ENCODE peak calls at places on chromosomes 6 and 20, in eight cellular contexts. Q, S, Y, M, T, W, O and A are unnamed samples.

GRCh38 chr20:44716309-44717106 is 1.3 kb downstream of the CCN5 start:
- DNase-seq in T (no peak), W (no peak), S (no peak), Q (no peak), O (no peak), Y (no peak), M (no peak), A (no peak)

GRCh38 chr6:18439581-18439980 is 52.4 kb downstream of the RNF144B start:
- DNase-seq in W (no peak), O (no peak), T (no peak), Q (no peak), Y (no peak), M (no peak), S (no peak), A (no peak)

GRCh38 chr6:105981002-105981887 is 104.9 kb upstream of the PRDM1 start:
- DNase-seq in O (no peak), S (no peak), Q (no peak), Y (no peak), M (no peak), W (no peak), T (peak; percentile 64), A (peak; percentile 71)

GRCh38 chr20:8997720-8998119 is 71.2 kb upstream of the PLCB4 start:
- DNase-seq in T (no peak), O (no peak), M (no peak), Q (no peak), W (no peak), S (no peak), Y (no peak), A (no peak)

GRCh38 chr6:42527204-42527603 is 36.6 kb upstream of the UBR2 start:
- DNase-seq in T (no peak), M (no peak), W (no peak), S (no peak), O (no peak), Q (no peak), Y (no peak), A (no peak)

GRCh38 chr20:58647814-58648501 is 3.1 kb upstream of the STX16 start:
- DNase-seq in O (no peak), Y (no peak), S (no peak), M (no peak), W (no peak), Q (no peak), T (peak; percentile 49), A (peak; percentile 29)

GRCh38 chr6:84137989-84138575 is 89.4 kb downstream of the CEP162 start:
- DNase-seq in M (no peak), S (no peak), O (no peak), T (no peak), Q (no peak), Y (no peak), W (no peak), A (no peak)

GRCh38 chr6:156658596-156659316 is 118.4 kb upstream of the ARID1B start:
- DNase-seq in Y (no peak), M (no peak), O (no peak), Q (no peak), S (no peak), T (peak; percentile 88), W (no peak), A (no peak)

GRCh38 chr6:18160921-18161320 is 5.7 kb downstream of the KDM1B start:
- DNase-seq in M (no peak), Q (no peak), Y (no peak), O (no peak), T (no peak), W (no peak), S (no peak), A (no peak)

GRCh38 chr20:32789896-32790750 is 27.9 kb downstream of the DNMT3B start:
- DNase-seq in T (peak; percentile 89), W (peak; percentile 51), O (peak; percentile 75), Y (peak; percentile 89), M (peak; percentile 92), S (peak; percentile 30), Q (peak; percentile 48), A (peak; percentile 93)

GRCh38 chr20:41366546-41367392 is at the start of gene EMILIN3:
- DNase-seq in T (peak; percentile 84), W (no peak), O (peak; percentile 15), Y (no peak), M (no peak), Q (no peak), S (no peak), A (peak; percentile 80)

GRCh38 chr6:34157236-34157830 is 11.4 kb upstream of the GRM4 start:
- DNase-seq in W (no peak), O (no peak), S (no peak), M (no peak), Y (no peak), Q (no peak), T (peak; percentile 26), A (no peak)

GRCh38 chr20:62684986-62685385 is 23.6 kb upstream of the NTSR1 start:
- DNase-seq in O (no peak), Y (no peak), Q (no peak), S (no peak), W (no peak), T (peak; percentile 73), M (no peak), A (no peak)

GRCh38 chr6:17965397-17965796 is 22.0 kb downstream of the KIF13A start:
- DNase-seq in T (no peak), M (no peak), W (no peak), S (no peak), O (no peak), Q (no peak), Y (no peak), A (no peak)

GRCh38 chr6:106370639-106371038 is 10.1 kb downstream of the CRYBG1 start:
- DNase-seq in T (no peak), W (no peak), M (no peak), Y (no peak), Q (no peak), O (no peak), S (peak; percentile 26), A (no peak)

GRCh38 chr6:2812695-2813094 is 29.0 kb downstream of the SERPINB1 start:
- DNase-seq in S (no peak), Y (no peak), W (no peak), O (no peak), T (no peak), M (no peak), Q (no peak), A (no peak)

GRCh38 chr20:8163543-8163942 is 31.5 kb downstream of the PLCB1 start:
- DNase-seq in M (no peak), W (no peak), O (no peak), T (no peak), Q (no peak), S (no peak), Y (no peak), A (no peak)

GRCh38 chr6:33746036-33746600 is 587 bp downstream of the IP6K3 start:
- DNase-seq in W (no peak), Y (no peak), S (no peak), M (peak; percentile 13), T (peak; percentile 63), O (no peak), Q (no peak), A (peak; percentile 74)